ENCODE peak calls at places on chromosome 13, in eight cellular contexts. One of them, this sample, is unnamed.

GRCh38 chr13:102825921-102826706 is 19.7 kb upstream of the ERCC5 start:
- DNase-seq in NCI-H2081: no peak
- DNase-seq in stimulated activated CD4-positive, alpha-beta T cell treated with anti-CD3 and anti-CD28 coated beads, Interleukin-15, amount 100 ng/mL, for 1 hour: no peak
- DNase-seq in fibroblast of mammary gland: peak; percentile 96
- DNase-seq in head of caudate nucleus: no peak
- DNase-seq in SW 1271: peak; percentile 75
- DNase-seq in HEK293T: no peak
- DNase-seq in activated CD4-positive, alpha-beta T cell treated with anti-CD3 and anti-CD28 coated beads, Interleukin-2, amount 10 ng/mL, durations not matched to agents 7 days and 5 days: no peak
- DNase-seq in this sample: no peak

GRCh38 chr13:101875091-101875490 is 422.6 kb downstream of the ITGBL1 start:
- DNase-seq in head of caudate nucleus: no peak
- DNase-seq in SW 1271: no peak
- DNase-seq in HEK293T: no peak
- DNase-seq in fibroblast of mammary gland: no peak
- DNase-seq in NCI-H2081: no peak
- DNase-seq in stimulated activated CD4-positive, alpha-beta T cell treated with anti-CD3 and anti-CD28 coated beads, Interleukin-15, amount 100 ng/mL, for 1 hour: no peak
- DNase-seq in activated CD4-positive, alpha-beta T cell treated with anti-CD3 and anti-CD28 coated beads, Interleukin-2, amount 10 ng/mL, durations not matched to agents 7 days and 5 days: no peak
- DNase-seq in this sample: no peak

GRCh38 chr13:50941146-50941545 is 31.6 kb downstream of the RNASEH2B start:
- DNase-seq in fibroblast of mammary gland: no peak
- DNase-seq in stimulated activated CD4-positive, alpha-beta T cell treated with anti-CD3 and anti-CD28 coated beads, Interleukin-15, amount 100 ng/mL, for 1 hour: no peak
- DNase-seq in SW 1271: no peak
- DNase-seq in NCI-H2081: no peak
- DNase-seq in head of caudate nucleus: no peak
- DNase-seq in HEK293T: no peak
- DNase-seq in activated CD4-positive, alpha-beta T cell treated with anti-CD3 and anti-CD28 coated beads, Interleukin-2, amount 10 ng/mL, durations not matched to agents 7 days and 5 days: no peak
- DNase-seq in this sample: no peak

GRCh38 chr13:103883152-103883551 is 816.9 kb upstream of the SLC10A2 start:
- DNase-seq in activated CD4-positive, alpha-beta T cell treated with anti-CD3 and anti-CD28 coated beads, Interleukin-2, amount 10 ng/mL, durations not matched to agents 7 days and 5 days: no peak
- DNase-seq in SW 1271: peak; percentile 49
- DNase-seq in NCI-H2081: peak; percentile 78
- DNase-seq in stimulated activated CD4-positive, alpha-beta T cell treated with anti-CD3 and anti-CD28 coated beads, Interleukin-15, amount 100 ng/mL, for 1 hour: no peak
- DNase-seq in head of caudate nucleus: peak; percentile 95
- DNase-seq in HEK293T: peak; percentile 39
- DNase-seq in fibroblast of mammary gland: peak; percentile 87
- DNase-seq in this sample: no peak

GRCh38 chr13:109869312-109870237 is 83.2 kb upstream of the IRS2 start:
- DNase-seq in HEK293T: no peak
- DNase-seq in head of caudate nucleus: peak; percentile 56
- DNase-seq in stimulated activated CD4-positive, alpha-beta T cell treated with anti-CD3 and anti-CD28 coated beads, Interleukin-15, amount 100 ng/mL, for 1 hour: peak; percentile 3
- DNase-seq in SW 1271: no peak
- DNase-seq in fibroblast of mammary gland: no peak
- DNase-seq in NCI-H2081: no peak
- DNase-seq in activated CD4-positive, alpha-beta T cell treated with anti-CD3 and anti-CD28 coated beads, Interleukin-2, amount 10 ng/mL, durations not matched to agents 7 days and 5 days: peak; percentile 17
- DNase-seq in this sample: no peak

GRCh38 chr13:59425211-59425721 is 738.5 kb downstream of the DIAPH3 start:
- DNase-seq in head of caudate nucleus: no peak
- DNase-seq in HEK293T: no peak
- DNase-seq in SW 1271: no peak
- DNase-seq in NCI-H2081: no peak
- DNase-seq in stimulated activated CD4-positive, alpha-beta T cell treated with anti-CD3 and anti-CD28 coated beads, Interleukin-15, amount 100 ng/mL, for 1 hour: no peak
- DNase-seq in fibroblast of mammary gland: peak; percentile 1
- DNase-seq in activated CD4-positive, alpha-beta T cell treated with anti-CD3 and anti-CD28 coated beads, Interleukin-2, amount 10 ng/mL, durations not matched to agents 7 days and 5 days: no peak
- DNase-seq in this sample: no peak

GRCh38 chr13:78468546-78469060 is 134.7 kb downstream of the POU4F1 start:
- DNase-seq in NCI-H2081: no peak
- DNase-seq in HEK293T: no peak
- DNase-seq in head of caudate nucleus: no peak
- DNase-seq in stimulated activated CD4-positive, alpha-beta T cell treated with anti-CD3 and anti-CD28 coated beads, Interleukin-15, amount 100 ng/mL, for 1 hour: no peak
- DNase-seq in activated CD4-positive, alpha-beta T cell treated with anti-CD3 and anti-CD28 coated beads, Interleukin-2, amount 10 ng/mL, durations not matched to agents 7 days and 5 days: no peak
- DNase-seq in SW 1271: no peak
- DNase-seq in fibroblast of mammary gland: no peak
- DNase-seq in this sample: no peak

GRCh38 chr13:23069571-23069970 is 111.2 kb upstream of the SGCG start:
- DNase-seq in activated CD4-positive, alpha-beta T cell treated with anti-CD3 and anti-CD28 coated beads, Interleukin-2, amount 10 ng/mL, durations not matched to agents 7 days and 5 days: no peak
- DNase-seq in HEK293T: no peak
- DNase-seq in stimulated activated CD4-positive, alpha-beta T cell treated with anti-CD3 and anti-CD28 coated beads, Interleukin-15, amount 100 ng/mL, for 1 hour: no peak
- DNase-seq in SW 1271: no peak
- DNase-seq in fibroblast of mammary gland: peak; percentile 90
- DNase-seq in head of caudate nucleus: no peak
- DNase-seq in NCI-H2081: no peak
- DNase-seq in this sample: no peak

GRCh38 chr13:50684366-50684765 is 159.1 kb downstream of the DLEU7 start:
- DNase-seq in fibroblast of mammary gland: no peak
- DNase-seq in stimulated activated CD4-positive, alpha-beta T cell treated with anti-CD3 and anti-CD28 coated beads, Interleukin-15, amount 100 ng/mL, for 1 hour: no peak
- DNase-seq in NCI-H2081: no peak
- DNase-seq in activated CD4-positive, alpha-beta T cell treated with anti-CD3 and anti-CD28 coated beads, Interleukin-2, amount 10 ng/mL, durations not matched to agents 7 days and 5 days: no peak
- DNase-seq in head of caudate nucleus: peak; percentile 32
- DNase-seq in HEK293T: no peak
- DNase-seq in SW 1271: no peak
- DNase-seq in this sample: no peak

GRCh38 chr13:102657630-102658029 is 37.2 kb downstream of the METTL21C start:
- DNase-seq in HEK293T: no peak
- DNase-seq in activated CD4-positive, alpha-beta T cell treated with anti-CD3 and anti-CD28 coated beads, Interleukin-2, amount 10 ng/mL, durations not matched to agents 7 days and 5 days: no peak
- DNase-seq in SW 1271: no peak
- DNase-seq in stimulated activated CD4-positive, alpha-beta T cell treated with anti-CD3 and anti-CD28 coated beads, Interleukin-15, amount 100 ng/mL, for 1 hour: no peak
- DNase-seq in fibroblast of mammary gland: peak; percentile 9
- DNase-seq in NCI-H2081: no peak
- DNase-seq in head of caudate nucleus: no peak
- DNase-seq in this sample: peak; percentile 11

GRCh38 chr13:112891477-112892401 is 77.3 kb upstream of the MCF2L start:
- DNase-seq in stimulated activated CD4-positive, alpha-beta T cell treated with anti-CD3 and anti-CD28 coated beads, Interleukin-15, amount 100 ng/mL, for 1 hour: no peak
- DNase-seq in fibroblast of mammary gland: no peak
- DNase-seq in activated CD4-positive, alpha-beta T cell treated with anti-CD3 and anti-CD28 coated beads, Interleukin-2, amount 10 ng/mL, durations not matched to agents 7 days and 5 days: no peak
- DNase-seq in head of caudate nucleus: no peak
- DNase-seq in NCI-H2081: peak; percentile 73
- DNase-seq in SW 1271: no peak
- DNase-seq in HEK293T: no peak
- DNase-seq in this sample: no peak

GRCh38 chr13:73231456-73231855 is 172.7 kb downstream of the KLF5 start:
- DNase-seq in head of caudate nucleus: no peak
- DNase-seq in SW 1271: no peak
- DNase-seq in NCI-H2081: no peak
- DNase-seq in HEK293T: no peak
- DNase-seq in activated CD4-positive, alpha-beta T cell treated with anti-CD3 and anti-CD28 coated beads, Interleukin-2, amount 10 ng/mL, durations not matched to agents 7 days and 5 days: no peak
- DNase-seq in stimulated activated CD4-positive, alpha-beta T cell treated with anti-CD3 and anti-CD28 coated beads, Interleukin-15, amount 100 ng/mL, for 1 hour: no peak
- DNase-seq in fibroblast of mammary gland: peak; percentile 34
- DNase-seq in this sample: no peak

GRCh38 chr13:96946709-96947311 is 47.5 kb downstream of the OXGR1 start:
- DNase-seq in SW 1271: no peak
- DNase-seq in activated CD4-positive, alpha-beta T cell treated with anti-CD3 and anti-CD28 coated beads, Interleukin-2, amount 10 ng/mL, durations not matched to agents 7 days and 5 days: no peak
- DNase-seq in NCI-H2081: no peak
- DNase-seq in fibroblast of mammary gland: no peak
- DNase-seq in HEK293T: no peak
- DNase-seq in stimulated activated CD4-positive, alpha-beta T cell treated with anti-CD3 and anti-CD28 coated beads, Interleukin-15, amount 100 ng/mL, for 1 hour: no peak
- DNase-seq in head of caudate nucleus: no peak
- DNase-seq in this sample: no peak

GRCh38 chr13:87954116-87954515 is 282.9 kb downstream of the SLITRK5 start:
- DNase-seq in stimulated activated CD4-positive, alpha-beta T cell treated with anti-CD3 and anti-CD28 coated beads, Interleukin-15, amount 100 ng/mL, for 1 hour: no peak
- DNase-seq in HEK293T: no peak
- DNase-seq in NCI-H2081: no peak
- DNase-seq in activated CD4-positive, alpha-beta T cell treated with anti-CD3 and anti-CD28 coated beads, Interleukin-2, amount 10 ng/mL, durations not matched to agents 7 days and 5 days: no peak
- DNase-seq in fibroblast of mammary gland: peak; percentile 3
- DNase-seq in head of caudate nucleus: no peak
- DNase-seq in SW 1271: no peak
- DNase-seq in this sample: no peak

GRCh38 chr13:33202644-33203169 is 82.8 kb downstream of the STARD13 start:
- DNase-seq in head of caudate nucleus: no peak
- DNase-seq in NCI-H2081: no peak
- DNase-seq in HEK293T: no peak
- DNase-seq in stimulated activated CD4-positive, alpha-beta T cell treated with anti-CD3 and anti-CD28 coated beads, Interleukin-15, amount 100 ng/mL, for 1 hour: no peak
- DNase-seq in activated CD4-positive, alpha-beta T cell treated with anti-CD3 and anti-CD28 coated beads, Interleukin-2, amount 10 ng/mL, durations not matched to agents 7 days and 5 days: no peak
- DNase-seq in SW 1271: no peak
- DNase-seq in fibroblast of mammary gland: no peak
- DNase-seq in this sample: no peak

GRCh38 chr13:20359335-20359734 is 127.2 kb upstream of the GJB6 start:
- DNase-seq in fibroblast of mammary gland: peak; percentile 100
- DNase-seq in stimulated activated CD4-positive, alpha-beta T cell treated with anti-CD3 and anti-CD28 coated beads, Interleukin-15, amount 100 ng/mL, for 1 hour: no peak
- DNase-seq in head of caudate nucleus: no peak
- DNase-seq in SW 1271: peak; percentile 15
- DNase-seq in HEK293T: no peak
- DNase-seq in activated CD4-positive, alpha-beta T cell treated with anti-CD3 and anti-CD28 coated beads, Interleukin-2, amount 10 ng/mL, durations not matched to agents 7 days and 5 days: no peak
- DNase-seq in NCI-H2081: no peak
- DNase-seq in this sample: no peak

GRCh38 chr13:110216006-110216402 is 91.0 kb downstream of the COL4A1 start:
- DNase-seq in HEK293T: no peak
- DNase-seq in fibroblast of mammary gland: no peak
- DNase-seq in stimulated activated CD4-positive, alpha-beta T cell treated with anti-CD3 and anti-CD28 coated beads, Interleukin-15, amount 100 ng/mL, for 1 hour: no peak
- DNase-seq in SW 1271: no peak
- DNase-seq in NCI-H2081: no peak
- DNase-seq in activated CD4-positive, alpha-beta T cell treated with anti-CD3 and anti-CD28 coated beads, Interleukin-2, amount 10 ng/mL, durations not matched to agents 7 days and 5 days: no peak
- DNase-seq in head of caudate nucleus: no peak
- DNase-seq in this sample: no peak

This sample was measured in CD4-positive, alpha-beta memory T cell.